ENCODE peak calls at places on chromosomes 13 and 19, in ten cellular contexts. One of them, this sample, is unnamed.

GRCh38 chr13:110294624-110295023 is 12.3 kb downstream of the COL4A1 start:
- DNase-seq in Calu3: no peak
- DNase-seq in HFFc6: no peak
- DNase-seq in head of caudate nucleus: no peak
- DNase-seq in stimulated activated CD4-positive, alpha-beta T cell treated with anti-CD3 and anti-CD28 coated beads, Interleukin-2, amount 100 ng/mL, for 4 hours: no peak
- DNase-seq in activated CD4-positive, CD25-positive, alpha-beta regulatory T cell: no peak
- DNase-seq in OCI-M1: no peak
- DNase-seq in neuronal stem cell: no peak
- DNase-seq in transverse colon: no peak
- DNase-seq in naive thymus-derived CD8-positive, alpha-beta T cell: no peak
- DNase-seq in this sample: no peak

GRCh38 chr13:92694047-92694446 is 532.6 kb upstream of the GPC6 start:
- DNase-seq in Calu3: no peak
- DNase-seq in HFFc6: no peak
- DNase-seq in head of caudate nucleus: no peak
- DNase-seq in stimulated activated CD4-positive, alpha-beta T cell treated with anti-CD3 and anti-CD28 coated beads, Interleukin-2, amount 100 ng/mL, for 4 hours: no peak
- DNase-seq in activated CD4-positive, CD25-positive, alpha-beta regulatory T cell: no peak
- DNase-seq in OCI-M1: no peak
- DNase-seq in neuronal stem cell: no peak
- DNase-seq in transverse colon: no peak
- DNase-seq in naive thymus-derived CD8-positive, alpha-beta T cell: no peak
- DNase-seq in this sample: no peak

GRCh38 chr13:112103260-112103843 is 36.4 kb downstream of the SOX1 start:
- DNase-seq in Calu3: no peak
- DNase-seq in HFFc6: no peak
- DNase-seq in head of caudate nucleus: no peak
- DNase-seq in stimulated activated CD4-positive, alpha-beta T cell treated with anti-CD3 and anti-CD28 coated beads, Interleukin-2, amount 100 ng/mL, for 4 hours: no peak
- DNase-seq in activated CD4-positive, CD25-positive, alpha-beta regulatory T cell: no peak
- DNase-seq in OCI-M1: no peak
- DNase-seq in neuronal stem cell: peak; percentile 61
- DNase-seq in transverse colon: no peak
- DNase-seq in naive thymus-derived CD8-positive, alpha-beta T cell: no peak
- DNase-seq in this sample: no peak

GRCh38 chr19:1251503-1252220 is 3.3 kb downstream of the MIDN start:
- DNase-seq in Calu3: no peak
- DNase-seq in HFFc6: no peak
- DNase-seq in head of caudate nucleus: peak; percentile 84
- DNase-seq in stimulated activated CD4-positive, alpha-beta T cell treated with anti-CD3 and anti-CD28 coated beads, Interleukin-2, amount 100 ng/mL, for 4 hours: no peak
- DNase-seq in activated CD4-positive, CD25-positive, alpha-beta regulatory T cell: no peak
- DNase-seq in OCI-M1: no peak
- DNase-seq in neuronal stem cell: no peak
- DNase-seq in transverse colon: peak; percentile 52
- DNase-seq in naive thymus-derived CD8-positive, alpha-beta T cell: peak; percentile 46
- DNase-seq in this sample: no peak

GRCh38 chr13:87334176-87334575 is 337.0 kb upstream of the SLITRK5 start:
- DNase-seq in Calu3: no peak
- DNase-seq in HFFc6: no peak
- DNase-seq in head of caudate nucleus: no peak
- DNase-seq in stimulated activated CD4-positive, alpha-beta T cell treated with anti-CD3 and anti-CD28 coated beads, Interleukin-2, amount 100 ng/mL, for 4 hours: no peak
- DNase-seq in activated CD4-positive, CD25-positive, alpha-beta regulatory T cell: no peak
- DNase-seq in OCI-M1: no peak
- DNase-seq in neuronal stem cell: no peak
- DNase-seq in transverse colon: no peak
- DNase-seq in naive thymus-derived CD8-positive, alpha-beta T cell: no peak
- DNase-seq in this sample: no peak

GRCh38 chr13:99969934-99970760 is 1.4 kb downstream of the ZIC5 start:
- DNase-seq in Calu3: peak; percentile 45
- DNase-seq in HFFc6: no peak
- DNase-seq in head of caudate nucleus: no peak
- DNase-seq in stimulated activated CD4-positive, alpha-beta T cell treated with anti-CD3 and anti-CD28 coated beads, Interleukin-2, amount 100 ng/mL, for 4 hours: peak; percentile 61
- DNase-seq in activated CD4-positive, CD25-positive, alpha-beta regulatory T cell: no peak
- DNase-seq in OCI-M1: no peak
- DNase-seq in neuronal stem cell: no peak
- DNase-seq in transverse colon: no peak
- DNase-seq in naive thymus-derived CD8-positive, alpha-beta T cell: no peak
- DNase-seq in this sample: no peak

GRCh38 chr19:1646149-1646930 is 6.1 kb downstream of the TCF3 start:
- DNase-seq in Calu3: no peak
- DNase-seq in HFFc6: no peak
- DNase-seq in head of caudate nucleus: no peak
- DNase-seq in stimulated activated CD4-positive, alpha-beta T cell treated with anti-CD3 and anti-CD28 coated beads, Interleukin-2, amount 100 ng/mL, for 4 hours: no peak
- DNase-seq in activated CD4-positive, CD25-positive, alpha-beta regulatory T cell: no peak
- DNase-seq in OCI-M1: no peak
- DNase-seq in neuronal stem cell: no peak
- DNase-seq in transverse colon: no peak
- DNase-seq in naive thymus-derived CD8-positive, alpha-beta T cell: no peak
- DNase-seq in this sample: no peak

GRCh38 chr13:60158321-60158801 is 5.4 kb downstream of the DIAPH3 start:
- DNase-seq in Calu3: no peak
- DNase-seq in HFFc6: no peak
- DNase-seq in head of caudate nucleus: no peak
- DNase-seq in stimulated activated CD4-positive, alpha-beta T cell treated with anti-CD3 and anti-CD28 coated beads, Interleukin-2, amount 100 ng/mL, for 4 hours: no peak
- DNase-seq in activated CD4-positive, CD25-positive, alpha-beta regulatory T cell: no peak
- DNase-seq in OCI-M1: no peak
- DNase-seq in neuronal stem cell: peak; percentile 53
- DNase-seq in transverse colon: no peak
- DNase-seq in naive thymus-derived CD8-positive, alpha-beta T cell: no peak
- DNase-seq in this sample: no peak

GRCh38 chr19:33449799-33450198 is 71.8 kb downstream of the PEPD start:
- DNase-seq in Calu3: no peak
- DNase-seq in HFFc6: no peak
- DNase-seq in head of caudate nucleus: no peak
- DNase-seq in stimulated activated CD4-positive, alpha-beta T cell treated with anti-CD3 and anti-CD28 coated beads, Interleukin-2, amount 100 ng/mL, for 4 hours: no peak
- DNase-seq in activated CD4-positive, CD25-positive, alpha-beta regulatory T cell: no peak
- DNase-seq in OCI-M1: no peak
- DNase-seq in neuronal stem cell: no peak
- DNase-seq in transverse colon: no peak
- DNase-seq in naive thymus-derived CD8-positive, alpha-beta T cell: no peak
- DNase-seq in this sample: no peak

GRCh38 chr13:48654511-48654910 is 782 bp downstream of the CYSLTR2 start:
- DNase-seq in Calu3: no peak
- DNase-seq in HFFc6: no peak
- DNase-seq in head of caudate nucleus: no peak
- DNase-seq in stimulated activated CD4-positive, alpha-beta T cell treated with anti-CD3 and anti-CD28 coated beads, Interleukin-2, amount 100 ng/mL, for 4 hours: no peak
- DNase-seq in activated CD4-positive, CD25-positive, alpha-beta regulatory T cell: no peak
- DNase-seq in OCI-M1: peak; percentile 60
- DNase-seq in neuronal stem cell: no peak
- DNase-seq in transverse colon: no peak
- DNase-seq in naive thymus-derived CD8-positive, alpha-beta T cell: no peak
- DNase-seq in this sample: no peak

GRCh38 chr13:39789451-39789850 is 134.0 kb downstream of the COG6 start:
- DNase-seq in Calu3: no peak
- DNase-seq in HFFc6: no peak
- DNase-seq in head of caudate nucleus: peak; percentile 42
- DNase-seq in stimulated activated CD4-positive, alpha-beta T cell treated with anti-CD3 and anti-CD28 coated beads, Interleukin-2, amount 100 ng/mL, for 4 hours: no peak
- DNase-seq in activated CD4-positive, CD25-positive, alpha-beta regulatory T cell: no peak
- DNase-seq in OCI-M1: no peak
- DNase-seq in neuronal stem cell: no peak
- DNase-seq in transverse colon: no peak
- DNase-seq in naive thymus-derived CD8-positive, alpha-beta T cell: no peak
- DNase-seq in this sample: no peak

This sample was measured in SK-N-DZ.